ENCODE peak calls at places on chromosomes 2 and 18, in eight cellular contexts. O is C1 segment of cervical spinal cord, F is fibroblast of pulmonary artery, V is globus pallidus, N is LHCN-M2, H is germinal center, A is fibroblast of lung, W is substantia nigra. Y is an unnamed sample.
A peak's percentile ranks its signal among the peaks of the same experiment; 100 is the strongest.

GRCh38 chr18:5057348-5058012 is 139.6 kb downstream of the AKAIN1 start:
- DNase-seq in V (peak; percentile 38), N (peak; percentile 5), O (peak; percentile 22), A (peak; percentile 43), W (peak; percentile 10), H (peak; percentile 43), F (peak; percentile 59), Y (no peak)

GRCh38 chr2:161825429-161825828 is 201.2 kb downstream of the SLC4A10 start:
- DNase-seq in O (no peak), W (no peak), A (no peak), H (no peak), V (no peak), F (no peak), N (peak; percentile 69), Y (no peak)

GRCh38 chr18:60485207-60485606 is 112.6 kb upstream of the MC4R start:
- DNase-seq in N (peak; percentile 3), H (no peak), A (peak; percentile 8), O (no peak), W (no peak), F (peak; percentile 29), V (no peak), Y (no peak)

GRCh38 chr2:191114403-191114886 is 36.3 kb downstream of the STAT4 start:
- DNase-seq in O (no peak), F (peak; percentile 43), W (no peak), V (peak; percentile 7), H (peak; percentile 20), A (peak; percentile 3), N (no peak), Y (no peak)

GRCh38 chr2:231308631-231309414 is 86.7 kb upstream of the B3GNT7 start:
- DNase-seq in N (peak; percentile 51), O (no peak), F (peak; percentile 40), A (no peak), H (no peak), V (no peak), W (no peak), Y (no peak)

GRCh38 chr2:240904216-240905175 is 1.6 kb upstream of the CROCC2 start:
- DNase-seq in W (no peak), H (no peak), A (no peak), O (no peak), V (no peak), F (no peak), N (no peak), Y (no peak)

GRCh38 chr2:43312751-43313641 is 86.6 kb upstream of the ZFP36L2 start:
- DNase-seq in F (no peak), O (no peak), H (no peak), A (peak; percentile 95), W (no peak), N (peak; percentile 83), V (no peak), Y (no peak)

GRCh38 chr2:98585386-98585785 is 22.9 kb downstream of the COA5 start:
- DNase-seq in N (no peak), F (no peak), A (no peak), H (no peak), O (no peak), V (no peak), W (no peak), Y (no peak)

GRCh38 chr2:11559786-11560155 is 25.9 kb downstream of the GREB1 start:
- DNase-seq in O (no peak), V (no peak), W (no peak), N (no peak), H (no peak), F (no peak), A (no peak), Y (no peak)

GRCh38 chr2:241893265-241893664 is 23.7 kb downstream of the RTP5 start:
- DNase-seq in A (no peak), W (no peak), N (no peak), V (no peak), F (no peak), H (no peak), O (no peak), Y (no peak)

GRCh38 chr2:211035548-211036185 is 479.3 kb downstream of the CPS1 start:
- DNase-seq in N (peak; percentile 27), V (peak; percentile 70), A (peak; percentile 21), W (no peak), F (peak; percentile 47), H (peak; percentile 2), O (no peak), Y (no peak)

GRCh38 chr2:108447947-108448677 is 894 bp upstream of the GCC2 start:
- DNase-seq in W (no peak), H (no peak), F (no peak), O (no peak), A (no peak), V (no peak), N (no peak), Y (no peak)

GRCh38 chr2:221215487-221215886 is 356.6 kb downstream of the EPHA4 start:
- DNase-seq in O (no peak), A (no peak), H (no peak), F (no peak), N (no peak), V (no peak), W (no peak), Y (no peak)

GRCh38 chr2:45450633-45451032 is 160.4 kb downstream of the SRBD1 start:
- DNase-seq in N (no peak), F (no peak), O (no peak), V (no peak), A (no peak), W (no peak), H (no peak), Y (no peak)

GRCh38 chr2:109154226-109154625 is 25.2 kb downstream of the SH3RF3 start:
- DNase-seq in H (no peak), O (no peak), V (no peak), N (no peak), A (no peak), F (no peak), W (no peak), Y (no peak)

GRCh38 chr2:164808776-164809175 is 32.8 kb downstream of the COBLL1 start:
- DNase-seq in O (no peak), A (no peak), H (no peak), N (peak; percentile 79), W (no peak), V (no peak), F (peak; percentile 62), Y (no peak)

GRCh38 chr18:26480897-26481795 is 67.2 kb downstream of the KCTD1 start:
- DNase-seq in N (peak; percentile 87), O (no peak), W (no peak), H (no peak), F (peak; percentile 97), V (no peak), A (peak; percentile 89), Y (no peak)

GRCh38 chr2:24238158-24238557 is 63.3 kb downstream of the FAM228A start:
- DNase-seq in V (no peak), W (no peak), O (no peak), A (no peak), N (no peak), H (no peak), F (no peak), Y (no peak)

GRCh38 chr2:214533511-214533910 is 122.7 kb downstream of the VWC2L start:
- DNase-seq in A (no peak), N (no peak), H (no peak), W (no peak), F (no peak), O (no peak), V (no peak), Y (no peak)

GRCh38 chr2:56244911-56245530 is 61.2 kb downstream of the CCDC85A start:
- DNase-seq in F (peak; percentile 14), W (no peak), N (peak; percentile 58), A (no peak), H (no peak), O (no peak), V (no peak), Y (no peak)

Y was measured in iPS DF 19.7.